ENCODE peak calls at places on chromosomes 6 and 20, in eight cellular contexts. One of them, this sample, is unnamed.

GRCh38 chr20:4234128-4234527 is 218.8 kb upstream of the RNF24 start:
- DNase-seq in CD8-positive, alpha-beta memory T cell: no peak
- DNase-seq in fibroblast of lung: peak; percentile 94
- DNase-seq in ascending aorta: peak; percentile 88
- DNase-seq in CD8-positive, alpha-beta T cell: no peak
- DNase-seq in hepatocyte: no peak
- DNase-seq in neural progenitor cell: no peak
- DNase-seq in BE2C: no peak
- DNase-seq in this sample: no peak

GRCh38 chr6:16130932-16131387 is 2.1 kb downstream of the MYLIP start:
- DNase-seq in CD8-positive, alpha-beta memory T cell: peak; percentile 77
- DNase-seq in fibroblast of lung: peak; percentile 84
- DNase-seq in ascending aorta: peak; percentile 81
- DNase-seq in CD8-positive, alpha-beta T cell: no peak
- DNase-seq in hepatocyte: peak; percentile 76
- DNase-seq in neural progenitor cell: peak; percentile 54
- DNase-seq in BE2C: no peak
- DNase-seq in this sample: peak; percentile 67

GRCh38 chr6:56927538-56928453 is 27.1 kb upstream of the BEND6 start:
- DNase-seq in CD8-positive, alpha-beta memory T cell: no peak
- DNase-seq in fibroblast of lung: peak; percentile 53
- DNase-seq in ascending aorta: no peak
- DNase-seq in CD8-positive, alpha-beta T cell: no peak
- DNase-seq in hepatocyte: no peak
- DNase-seq in neural progenitor cell: no peak
- DNase-seq in BE2C: no peak
- DNase-seq in this sample: no peak

GRCh38 chr6:62737792-62738191 is 451.8 kb upstream of the KHDRBS2 start:
- DNase-seq in CD8-positive, alpha-beta memory T cell: no peak
- DNase-seq in fibroblast of lung: no peak
- DNase-seq in ascending aorta: no peak
- DNase-seq in CD8-positive, alpha-beta T cell: no peak
- DNase-seq in hepatocyte: no peak
- DNase-seq in neural progenitor cell: no peak
- DNase-seq in BE2C: no peak
- DNase-seq in this sample: no peak

GRCh38 chr6:97689078-97689754 is 406.2 kb upstream of the MMS22L start:
- DNase-seq in CD8-positive, alpha-beta memory T cell: no peak
- DNase-seq in fibroblast of lung: no peak
- DNase-seq in ascending aorta: no peak
- DNase-seq in CD8-positive, alpha-beta T cell: no peak
- DNase-seq in hepatocyte: no peak
- DNase-seq in neural progenitor cell: no peak
- DNase-seq in BE2C: no peak
- DNase-seq in this sample: peak; percentile 13

GRCh38 chr20:19814241-19814640 is 56.2 kb downstream of the RIN2 start:
- DNase-seq in CD8-positive, alpha-beta memory T cell: no peak
- DNase-seq in fibroblast of lung: no peak
- DNase-seq in ascending aorta: no peak
- DNase-seq in CD8-positive, alpha-beta T cell: no peak
- DNase-seq in hepatocyte: no peak
- DNase-seq in neural progenitor cell: no peak
- DNase-seq in BE2C: no peak
- DNase-seq in this sample: no peak

GRCh38 chr6:17456711-17457110 is 63.3 kb downstream of the CAP2 start:
- DNase-seq in CD8-positive, alpha-beta memory T cell: no peak
- DNase-seq in fibroblast of lung: no peak
- DNase-seq in ascending aorta: no peak
- DNase-seq in CD8-positive, alpha-beta T cell: no peak
- DNase-seq in hepatocyte: no peak
- DNase-seq in neural progenitor cell: no peak
- DNase-seq in BE2C: no peak
- DNase-seq in this sample: peak; percentile 38

GRCh38 chr20:36666181-36666740 is 20.3 kb upstream of the SLA2 start:
- DNase-seq in CD8-positive, alpha-beta memory T cell: peak; percentile 19
- DNase-seq in fibroblast of lung: peak; percentile 14
- DNase-seq in ascending aorta: no peak
- DNase-seq in CD8-positive, alpha-beta T cell: no peak
- DNase-seq in hepatocyte: no peak
- DNase-seq in neural progenitor cell: no peak
- DNase-seq in BE2C: no peak
- DNase-seq in this sample: no peak

GRCh38 chr6:38143191-38144154 is 323.9 kb downstream of the ZFAND3 start:
- DNase-seq in CD8-positive, alpha-beta memory T cell: no peak
- DNase-seq in fibroblast of lung: no peak
- DNase-seq in ascending aorta: no peak
- DNase-seq in CD8-positive, alpha-beta T cell: no peak
- DNase-seq in hepatocyte: no peak
- DNase-seq in neural progenitor cell: no peak
- DNase-seq in BE2C: no peak
- DNase-seq in this sample: peak; percentile 57

GRCh38 chr20:33065785-33066184 is 12.1 kb downstream of the BPIFB3 start:
- DNase-seq in CD8-positive, alpha-beta memory T cell: no peak
- DNase-seq in fibroblast of lung: no peak
- DNase-seq in ascending aorta: no peak
- DNase-seq in CD8-positive, alpha-beta T cell: no peak
- DNase-seq in hepatocyte: no peak
- DNase-seq in neural progenitor cell: no peak
- DNase-seq in BE2C: no peak
- DNase-seq in this sample: no peak

GRCh38 chr6:75094614-75095321 is 111.1 kb downstream of the COL12A1 start:
- DNase-seq in CD8-positive, alpha-beta memory T cell: no peak
- DNase-seq in fibroblast of lung: peak; percentile 96
- DNase-seq in ascending aorta: no peak
- DNase-seq in CD8-positive, alpha-beta T cell: no peak
- DNase-seq in hepatocyte: peak; percentile 50
- DNase-seq in neural progenitor cell: no peak
- DNase-seq in BE2C: no peak
- DNase-seq in this sample: no peak

GRCh38 chr20:51356871-51357270 is 185.6 kb downstream of the NFATC2 start:
- DNase-seq in CD8-positive, alpha-beta memory T cell: no peak
- DNase-seq in fibroblast of lung: no peak
- DNase-seq in ascending aorta: no peak
- DNase-seq in CD8-positive, alpha-beta T cell: no peak
- DNase-seq in hepatocyte: no peak
- DNase-seq in neural progenitor cell: no peak
- DNase-seq in BE2C: no peak
- DNase-seq in this sample: no peak

GRCh38 chr20:36493801-36494114 is 47.6 kb upstream of the MYL9 start:
- DNase-seq in CD8-positive, alpha-beta memory T cell: no peak
- DNase-seq in fibroblast of lung: peak; percentile 93
- DNase-seq in ascending aorta: peak; percentile 82
- DNase-seq in CD8-positive, alpha-beta T cell: no peak
- DNase-seq in hepatocyte: no peak
- DNase-seq in neural progenitor cell: peak; percentile 23
- DNase-seq in BE2C: no peak
- DNase-seq in this sample: peak; percentile 45

GRCh38 chr6:16089232-16089843 is 39.5 kb upstream of the MYLIP start:
- DNase-seq in CD8-positive, alpha-beta memory T cell: no peak
- DNase-seq in fibroblast of lung: no peak
- DNase-seq in ascending aorta: no peak
- DNase-seq in CD8-positive, alpha-beta T cell: no peak
- DNase-seq in hepatocyte: no peak
- DNase-seq in neural progenitor cell: no peak
- DNase-seq in BE2C: no peak
- DNase-seq in this sample: no peak

GRCh38 chr6:126682440-126682839 is 342.5 kb downstream of the CENPW start:
- DNase-seq in CD8-positive, alpha-beta memory T cell: no peak
- DNase-seq in fibroblast of lung: no peak
- DNase-seq in ascending aorta: no peak
- DNase-seq in CD8-positive, alpha-beta T cell: no peak
- DNase-seq in hepatocyte: no peak
- DNase-seq in neural progenitor cell: no peak
- DNase-seq in BE2C: no peak
- DNase-seq in this sample: no peak

GRCh38 chr6:21522773-21523490 is 70.6 kb upstream of the SOX4 start:
- DNase-seq in CD8-positive, alpha-beta memory T cell: no peak
- DNase-seq in fibroblast of lung: no peak
- DNase-seq in ascending aorta: no peak
- DNase-seq in CD8-positive, alpha-beta T cell: no peak
- DNase-seq in hepatocyte: no peak
- DNase-seq in neural progenitor cell: peak; percentile 56
- DNase-seq in BE2C: peak; percentile 69
- DNase-seq in this sample: peak; percentile 20

GRCh38 chr6:84449220-84449619 is 221.8 kb upstream of the CEP162 start:
- DNase-seq in CD8-positive, alpha-beta memory T cell: no peak
- DNase-seq in fibroblast of lung: peak; percentile 39
- DNase-seq in ascending aorta: no peak
- DNase-seq in CD8-positive, alpha-beta T cell: no peak
- DNase-seq in hepatocyte: peak; percentile 16
- DNase-seq in neural progenitor cell: peak; percentile 18
- DNase-seq in BE2C: no peak
- DNase-seq in this sample: peak; percentile 9

GRCh38 chr6:40551966-40552365 is 35.2 kb downstream of the LRFN2 start:
- DNase-seq in CD8-positive, alpha-beta memory T cell: no peak
- DNase-seq in fibroblast of lung: no peak
- DNase-seq in ascending aorta: no peak
- DNase-seq in CD8-positive, alpha-beta T cell: no peak
- DNase-seq in hepatocyte: no peak
- DNase-seq in neural progenitor cell: no peak
- DNase-seq in BE2C: no peak
- DNase-seq in this sample: no peak

GRCh38 chr6:27592107-27592480 is 119.2 kb upstream of the ZNF184 start:
- DNase-seq in CD8-positive, alpha-beta memory T cell: no peak
- DNase-seq in fibroblast of lung: no peak
- DNase-seq in ascending aorta: no peak
- DNase-seq in CD8-positive, alpha-beta T cell: no peak
- DNase-seq in hepatocyte: peak; percentile 21
- DNase-seq in neural progenitor cell: peak; percentile 68
- DNase-seq in BE2C: no peak
- DNase-seq in this sample: no peak

GRCh38 chr6:42001506-42001905 is 48.8 kb upstream of the TAF8 start:
- DNase-seq in CD8-positive, alpha-beta memory T cell: no peak
- DNase-seq in fibroblast of lung: no peak
- DNase-seq in ascending aorta: no peak
- DNase-seq in CD8-positive, alpha-beta T cell: no peak
- DNase-seq in hepatocyte: no peak
- DNase-seq in neural progenitor cell: no peak
- DNase-seq in BE2C: no peak
- DNase-seq in this sample: no peak

GRCh38 chr20:2698186-2698817 is 5.7 kb downstream of the EBF4 start:
- DNase-seq in CD8-positive, alpha-beta memory T cell: no peak
- DNase-seq in fibroblast of lung: no peak
- DNase-seq in ascending aorta: peak; percentile 51
- DNase-seq in CD8-positive, alpha-beta T cell: peak; percentile 43
- DNase-seq in hepatocyte: no peak
- DNase-seq in neural progenitor cell: no peak
- DNase-seq in BE2C: no peak
- DNase-seq in this sample: peak; percentile 22

GRCh38 chr6:11380969-11381744 is 148.7 kb upstream of the NEDD9 start:
- DNase-seq in CD8-positive, alpha-beta memory T cell: no peak
- DNase-seq in fibroblast of lung: peak; percentile 52
- DNase-seq in ascending aorta: no peak
- DNase-seq in CD8-positive, alpha-beta T cell: no peak
- DNase-seq in hepatocyte: no peak
- DNase-seq in neural progenitor cell: peak; percentile 11
- DNase-seq in BE2C: no peak
- DNase-seq in this sample: no peak

GRCh38 chr20:17938889-17939619 is 29.5 kb downstream of the SNX5 start:
- DNase-seq in CD8-positive, alpha-beta memory T cell: peak; percentile 43
- DNase-seq in fibroblast of lung: peak; percentile 55
- DNase-seq in ascending aorta: peak; percentile 79
- DNase-seq in CD8-positive, alpha-beta T cell: peak; percentile 75
- DNase-seq in hepatocyte: peak; percentile 86
- DNase-seq in neural progenitor cell: peak; percentile 92
- DNase-seq in BE2C: peak; percentile 79
- DNase-seq in this sample: peak; percentile 74

GRCh38 chr6:153843420-153843819 is 195.6 kb upstream of the OPRM1 start:
- DNase-seq in CD8-positive, alpha-beta memory T cell: no peak
- DNase-seq in fibroblast of lung: no peak
- DNase-seq in ascending aorta: no peak
- DNase-seq in CD8-positive, alpha-beta T cell: no peak
- DNase-seq in hepatocyte: no peak
- DNase-seq in neural progenitor cell: no peak
- DNase-seq in BE2C: no peak
- DNase-seq in this sample: no peak
- H3K4me3 ChIP-seq in CD8-positive, alpha-beta memory T cell: no peak overlapping the region
- H3K4me3 ChIP-seq in fibroblast of lung: no peak overlapping the region
- H3K4me3 ChIP-seq in ascending aorta: no peak overlapping the region
- H3K4me3 ChIP-seq in CD8-positive, alpha-beta T cell: no peak overlapping the region
- H3K4me3 ChIP-seq in hepatocyte: no peak overlapping the region
- H3K4me3 ChIP-seq in neural progenitor cell: no peak overlapping the region
- H3K4me3 ChIP-seq in BE2C: no peak overlapping the region
- H3K4me3 ChIP-seq in this sample: no peak overlapping the region

DNA sequence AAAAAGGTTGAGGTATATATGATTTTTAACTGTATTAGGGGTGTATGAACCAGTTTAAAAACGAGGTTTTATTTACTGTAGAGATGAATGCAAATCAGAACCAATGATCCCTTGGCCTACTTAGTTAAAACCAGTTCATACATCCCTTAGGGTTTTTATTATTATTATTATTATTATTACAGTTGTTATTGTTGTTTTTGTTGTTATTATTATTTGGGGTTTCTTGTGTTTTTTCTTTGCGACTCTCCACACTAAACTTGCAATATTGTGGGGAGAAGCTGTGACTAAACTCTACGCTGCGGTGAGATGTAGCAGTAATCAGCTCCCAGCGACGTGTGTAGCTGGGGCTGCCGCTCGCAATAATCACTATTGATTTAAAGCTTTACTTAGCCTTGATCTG is 62.2 kb downstream of the SSR1 start:
- DNase-seq in CD8-positive, alpha-beta memory T cell: no peak
- DNase-seq in fibroblast of lung: no peak
- DNase-seq in ascending aorta: no peak
- DNase-seq in CD8-positive, alpha-beta T cell: no peak
- DNase-seq in hepatocyte: no peak
- DNase-seq in neural progenitor cell: no peak
- DNase-seq in BE2C: no peak
- DNase-seq in this sample: no peak
- H3K36me3 ChIP-seq in CD8-positive, alpha-beta memory T cell: peaks cover 13% of the 10 kb centered on the region
- H3K36me3 ChIP-seq in fibroblast of lung: peaks cover 32% of the 10 kb centered on the region
- H3K36me3 ChIP-seq in ascending aorta: peaks cover 61% of the 10 kb centered on the region
- H3K36me3 ChIP-seq in CD8-positive, alpha-beta T cell: peaks cover 27% of the 10 kb centered on the region
- H3K36me3 ChIP-seq in hepatocyte: no peaks in the 10 kb centered on the region
- H3K36me3 ChIP-seq in neural progenitor cell: no peaks in the 10 kb centered on the region
- H3K36me3 ChIP-seq in BE2C: no peaks in the 10 kb centered on the region
- H3K36me3 ChIP-seq in this sample: no peaks in the 10 kb centered on the region

GRCh38 chr6:112007254-112007653 is 46.6 kb upstream of the CCN6 start:
- DNase-seq in CD8-positive, alpha-beta memory T cell: no peak
- DNase-seq in fibroblast of lung: no peak
- DNase-seq in ascending aorta: no peak
- DNase-seq in CD8-positive, alpha-beta T cell: no peak
- DNase-seq in hepatocyte: peak; percentile 26
- DNase-seq in neural progenitor cell: no peak
- DNase-seq in BE2C: no peak
- DNase-seq in this sample: no peak
- H3K27me3 ChIP-seq in CD8-positive, alpha-beta memory T cell: no peaks in the 10 kb centered on the region
- H3K27me3 ChIP-seq in fibroblast of lung: no peaks in the 10 kb centered on the region
- H3K27me3 ChIP-seq in ascending aorta: no peaks in the 10 kb centered on the region
- H3K27me3 ChIP-seq in CD8-positive, alpha-beta T cell: no peaks in the 10 kb centered on the region
- H3K27me3 ChIP-seq in hepatocyte: no peaks in the 10 kb centered on the region
- H3K27me3 ChIP-seq in neural progenitor cell: no peaks in the 10 kb centered on the region
- H3K27me3 ChIP-seq in BE2C: no peaks in the 10 kb centered on the region
- H3K27me3 ChIP-seq in this sample: no peaks in the 10 kb centered on the region

DNA sequence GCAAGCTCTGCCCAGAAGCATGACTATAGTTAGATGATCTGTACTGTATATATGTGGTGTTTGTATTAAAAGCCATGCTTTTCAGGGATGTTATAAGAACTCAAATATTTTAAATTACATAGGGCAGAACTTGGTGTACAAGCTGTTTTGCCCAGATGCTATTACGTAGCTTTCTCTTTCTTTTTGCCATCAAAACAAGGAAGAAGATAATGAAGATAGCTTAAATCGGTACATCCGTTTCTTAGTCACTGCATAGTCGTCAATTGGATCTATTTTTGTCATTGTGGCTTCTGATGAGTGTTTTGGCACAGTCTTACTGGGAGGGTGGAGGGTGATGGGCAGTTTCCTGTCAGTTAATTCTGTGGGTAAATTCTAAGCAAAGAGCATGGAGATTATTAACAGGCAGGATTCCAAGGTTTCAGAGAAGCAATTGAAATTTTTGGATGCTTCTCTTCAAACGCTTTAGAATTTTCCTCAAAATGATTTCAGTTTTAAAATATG is 649.1 kb upstream of the GJE1 start:
- DNase-seq in CD8-positive, alpha-beta memory T cell: peak; percentile 81
- DNase-seq in fibroblast of lung: peak; percentile 93
- DNase-seq in ascending aorta: peak; percentile 70
- DNase-seq in CD8-positive, alpha-beta T cell: peak; percentile 59
- DNase-seq in hepatocyte: no peak
- DNase-seq in neural progenitor cell: no peak
- DNase-seq in BE2C: no peak
- DNase-seq in this sample: no peak
- H3K4me3 ChIP-seq in CD8-positive, alpha-beta memory T cell: peak overlapping the region; percentile 60
- H3K4me3 ChIP-seq in fibroblast of lung: peak overlapping the region; percentile 54
- H3K4me3 ChIP-seq in ascending aorta: peak overlapping the region; percentile 51
- H3K4me3 ChIP-seq in CD8-positive, alpha-beta T cell: peak overlapping the region; percentile 41
- H3K4me3 ChIP-seq in hepatocyte: no peak overlapping the region
- H3K4me3 ChIP-seq in neural progenitor cell: no peak overlapping the region
- H3K4me3 ChIP-seq in BE2C: no peak overlapping the region
- H3K4me3 ChIP-seq in this sample: peak overlapping the region; percentile 33